ENCODE peak calls at places on chromosomes 3 and 15, in seven cellular contexts. M, A, Y, O, S, I and J are unnamed samples.

GRCh38 chr15:25989327-25989726 is 126.2 kb upstream of the ATP10A start:
- DNase-seq in M (peak), A (no peak), Y (no peak), O (no peak), S (no peak), I (no peak), J (no peak)

GRCh38 chr15:85700767-85701166 is 94.0 kb downstream of the KLHL25 start:
- DNase-seq in M (no peak), A (no peak), Y (no peak), O (no peak), S (no peak), I (no peak), J (no peak)

GRCh38 chr3:16481570-16481897 is 32.0 kb downstream of the RFTN1 start:
- DNase-seq in M (no peak), A (no peak), Y (no peak), O (no peak), S (no peak), I (no peak), J (no peak)

GRCh38 chr15:92011611-92012367 is 158.3 kb downstream of the SLCO3A1 start:
- DNase-seq in M (no peak), A (no peak), Y (no peak), O (no peak), S (peak), I (peak), J (no peak)

GRCh38 chr15:63908986-63909385 is 75.2 kb upstream of the HERC1 start:
- DNase-seq in M (peak), A (no peak), Y (no peak), O (no peak), S (no peak), I (no peak), J (no peak)

GRCh38 chr3:117927831-117928230 is 1106.8 kb downstream of the IGSF11 start:
- DNase-seq in M (no peak), A (no peak), Y (no peak), O (no peak), S (no peak), I (no peak), J (no peak)

GRCh38 chr15:94056314-94056713 is 175.0 kb upstream of the MCTP2 start:
- DNase-seq in M (no peak), A (no peak), Y (peak), O (no peak), S (no peak), I (no peak), J (peak)

GRCh38 chr15:69160976-69161877 is 792 bp downstream of the GLCE start:
- DNase-seq in M (peak), A (peak), Y (peak), O (peak), S (peak), I (peak), J (peak)

GRCh38 chr3:40042752-40043443 is 233.5 kb downstream of the MYRIP start:
- DNase-seq in M (no peak), A (no peak), Y (no peak), O (no peak), S (no peak), I (no peak), J (no peak)

GRCh38 chr15:92166029-92166428 is 227.7 kb upstream of the ST8SIA2 start:
- DNase-seq in M (no peak), A (no peak), Y (no peak), O (no peak), S (no peak), I (no peak), J (no peak)

GRCh38 chr15:52651868-52652267 is 27.3 kb downstream of the ATOSA start:
- DNase-seq in M (peak), A (peak), Y (peak), O (peak), S (peak), I (peak), J (peak)

GRCh38 chr3:45906681-45907220 is 20.4 kb downstream of the CCR9 start:
- DNase-seq in M (no peak), A (no peak), Y (peak), O (no peak), S (no peak), I (peak), J (peak)